ENCODE peak calls at places on chromosome 22, in eight cellular contexts. H is mesendoderm; A is pons; G is activated T-helper 1 cell treated with anti-CD3 and anti-CD28 coated beads, Interleukin-2, amount 50 U/mL, for 16 hours; K is stimulated activated CD8-positive, alpha-beta memory T cell treated with anti-CD3 and anti-CD28 coated beads, Interleukin-4, amount 100 ng/mL, for 1 hour; Q is RPMI8226; W is neural crest cell; Y is stimulated activated CD4-positive, alpha-beta T cell treated with anti-CD3 and anti-CD28 coated beads, Interleukin-1b, Interleukin-23, amount 100 ng/mL, for 1 hour. V is an unnamed sample.

GRCh38 chr22:39534591-39535301 is 2.2 kb upstream of the RPS19BP1 start:
- DNase-seq in H (peak), A (no peak), G (peak), K (peak), Q (peak), W (peak), Y (peak), V (peak)

GRCh38 chr22:46056169-46057041 is 79.4 kb upstream of the WNT7B start:
- DNase-seq in H (no peak), A (peak), G (no peak), K (no peak), Q (no peak), W (no peak), Y (no peak), V (peak)

GRCh38 chr22:23302171-23303002 is 122.1 kb downstream of the BCR start:
- DNase-seq in H (no peak), A (no peak), G (no peak), K (no peak), Q (no peak), W (no peak), Y (no peak), V (no peak)

GRCh38 chr22:41568811-41569210 is 8.0 kb downstream of the CSDC2 start:
- DNase-seq in H (no peak), A (no peak), G (no peak), K (no peak), Q (no peak), W (no peak), Y (no peak), V (peak)

GRCh38 chr22:23754220-23754919 is at the start of gene VPREB3:
- DNase-seq in H (no peak), A (no peak), G (no peak), K (no peak), Q (no peak), W (no peak), Y (no peak), V (no peak)

GRCh38 chr22:50314455-50315288 is 7.2 kb upstream of the PLXNB2 start:
- DNase-seq in H (no peak), A (no peak), G (peak), K (peak), Q (peak), W (no peak), Y (peak), V (peak)

GRCh38 chr22:27170491-27170890 is 513.1 kb downstream of the MIAT start:
- DNase-seq in H (no peak), A (no peak), G (no peak), K (no peak), Q (no peak), W (no peak), Y (no peak), V (peak)

GRCh38 chr22:25754527-25755202 is 12.7 kb downstream of the MYO18B start:
- DNase-seq in H (no peak), A (no peak), G (no peak), K (no peak), Q (no peak), W (no peak), Y (no peak), V (peak)

GRCh38 chr22:25449781-25450317 is 114.6 kb upstream of the GRK3 start:
- DNase-seq in H (no peak), A (no peak), G (no peak), K (no peak), Q (no peak), W (no peak), Y (no peak), V (no peak)

GRCh38 chr22:26174280-26174679 is 5.0 kb downstream of the SEZ6L start:
- DNase-seq in H (peak), A (peak), G (no peak), K (no peak), Q (peak), W (no peak), Y (no peak), V (no peak)

GRCh38 chr22:36327922-36328551 is 59.7 kb downstream of the MYH9 start:
- DNase-seq in H (no peak), A (no peak), G (no peak), K (no peak), Q (no peak), W (no peak), Y (no peak), V (peak)

GRCh38 chr22:31926969-31927368 is 17.4 kb upstream of the YWHAH start:
- DNase-seq in H (peak), A (no peak), G (no peak), K (no peak), Q (no peak), W (no peak), Y (no peak), V (no peak)

GRCh38 chr22:42303304-42304020 is 33.0 kb upstream of the TCF20 start:
- DNase-seq in H (peak), A (no peak), G (no peak), K (no peak), Q (peak), W (no peak), Y (no peak), V (no peak)

GRCh38 chr22:49243965-49244364 is 583.7 kb downstream of the BRD1 start:
- DNase-seq in H (no peak), A (no peak), G (no peak), K (no peak), Q (no peak), W (no peak), Y (no peak), V (peak)

GRCh38 chr22:38871360-38872171 is 450 bp downstream of the CBX6 start:
- DNase-seq in H (peak), A (no peak), G (no peak), K (no peak), Q (peak), W (no peak), Y (no peak), V (no peak)

GRCh38 chr22:19343470-19343869 is 52.0 kb upstream of the CLTCL1 start:
- DNase-seq in H (no peak), A (no peak), G (no peak), K (no peak), Q (no peak), W (no peak), Y (no peak), V (no peak)

GRCh38 chr22:45880091-45880651 is 96.8 kb downstream of the WNT7B start:
- DNase-seq in H (no peak), A (no peak), G (no peak), K (no peak), Q (no peak), W (no peak), Y (no peak), V (no peak)

GRCh38 chr22:17566776-17567175 is 3.5 kb downstream of the SLC25A18 start:
- DNase-seq in H (no peak), A (no peak), G (no peak), K (no peak), Q (no peak), W (no peak), Y (no peak), V (no peak)

GRCh38 chr22:22930222-22930497 is 42.5 kb downstream of the IGLL5 start:
- DNase-seq in H (no peak), A (no peak), G (no peak), K (no peak), Q (no peak), W (no peak), Y (no peak), V (no peak)

GRCh38 chr22:40190501-40190900 is 12.8 kb downstream of the TNRC6B start:
- DNase-seq in H (no peak), A (no peak), G (no peak), K (no peak), Q (no peak), W (no peak), Y (no peak), V (no peak)

GRCh38 chr22:47918276-47918928 is 1156.0 kb downstream of the TBC1D22A start:
- DNase-seq in H (no peak), A (peak), G (no peak), K (no peak), Q (peak), W (no peak), Y (no peak), V (no peak)

GRCh38 chr22:47012589-47013365 is 250.3 kb downstream of the TBC1D22A start:
- DNase-seq in H (peak), A (no peak), G (no peak), K (no peak), Q (no peak), W (no peak), Y (no peak), V (no peak)

GRCh38 chr22:28429711-28430110 is 249.9 kb downstream of the TTC28 start:
- DNase-seq in H (no peak), A (no peak), G (no peak), K (no peak), Q (no peak), W (no peak), Y (no peak), V (no peak)

GRCh38 chr22:49107961-49108530 is 719.6 kb downstream of the BRD1 start:
- DNase-seq in H (no peak), A (no peak), G (no peak), K (no peak), Q (no peak), W (no peak), Y (no peak), V (no peak)

GRCh38 chr22:19890502-19891349 is 36.1 kb upstream of the GNB1L start:
- DNase-seq in H (no peak), A (no peak), G (no peak), K (no peak), Q (no peak), W (no peak), Y (no peak), V (no peak)

GRCh38 chr22:46363611-46364321 is 28.3 kb downstream of the TRMU start:
- DNase-seq in H (no peak), A (no peak), G (no peak), K (no peak), Q (no peak), W (no peak), Y (no peak), V (no peak)

GRCh38 chr22:40441761-40442364 is 71.5 kb downstream of the SGSM3 start:
- DNase-seq in H (no peak), A (no peak), G (no peak), K (no peak), Q (no peak), W (no peak), Y (no peak), V (peak)

GRCh38 chr22:22948651-22949611 is 61.3 kb downstream of the IGLL5 start:
- DNase-seq in H (no peak), A (no peak), G (no peak), K (no peak), Q (peak), W (no peak), Y (no peak), V (no peak)

GRCh38 chr22:34587357-34588356 is 478.3 kb upstream of the ISX start:
- DNase-seq in H (peak), A (no peak), G (no peak), K (no peak), Q (no peak), W (no peak), Y (no peak), V (no peak)

GRCh38 chr22:42994917-42995562 is 19.9 kb downstream of the PACSIN2 start:
- DNase-seq in H (no peak), A (peak), G (no peak), K (no peak), Q (no peak), W (no peak), Y (no peak), V (peak)

GRCh38 chr22:27581688-27582087 is 219.9 kb downstream of the MN1 start:
- DNase-seq in H (no peak), A (peak), G (no peak), K (no peak), Q (no peak), W (no peak), Y (no peak), V (peak)

GRCh38 chr22:19806213-19807160 is 45.9 kb downstream of the TBX1 start:
- DNase-seq in H (no peak), A (no peak), G (no peak), K (no peak), Q (no peak), W (no peak), Y (no peak), V (no peak)

V was measured in tibial artery.